ENCODE peak calls at places on chromosomes 2 and 18, in six cellular contexts. N is stomach, X is heart left ventricle, I is sigmoid colon, D is K562, J is right lobe of liver. S is an unnamed sample.

GRCh38 chr2:151350579-151351195 is 6.7 kb upstream of the TNFAIP6 start:
- DNase-seq in I (no peak), J (no peak), X (no peak), D (no peak), N (no peak), S (no peak)

GRCh38 chr2:73177645-73178255 is 24.6 kb upstream of the NOTO start:
- DNase-seq in J (no peak), N (no peak), X (no peak), I (peak), D (no peak), S (no peak)

GRCh38 chr2:173831312-173832229 is 133.6 kb downstream of the SP3 start:
- DNase-seq in D (no peak), J (no peak), I (peak), N (no peak), X (peak), S (peak)

GRCh38 chr18:77486985-77487384 is 237.3 kb downstream of the GALR1 start:
- DNase-seq in X (no peak), D (no peak), N (no peak), I (no peak), J (no peak), S (no peak)

GRCh38 chr2:218645126-218645525 is 14.3 kb downstream of the ZNF142 start:
- DNase-seq in X (no peak), D (no peak), N (no peak), I (no peak), J (no peak), S (no peak)

GRCh38 chr2:238412067-238412767 is 14.5 kb upstream of the ASB1 start:
- DNase-seq in N (no peak), D (no peak), J (no peak), I (no peak), X (no peak), S (no peak)

GRCh38 chr2:67917332-67918054 is 145.3 kb downstream of the C1D start:
- DNase-seq in X (no peak), J (no peak), I (no peak), N (no peak), D (no peak), S (no peak)

GRCh38 chr2:11102956-11103860 is 52.1 kb upstream of the SLC66A3 start:
- DNase-seq in I (no peak), J (no peak), X (no peak), N (no peak), D (no peak), S (no peak)

GRCh38 chr2:10080536-10081304 is 509 bp upstream of the CYS1 start:
- DNase-seq in I (peak), N (no peak), X (no peak), D (no peak), J (no peak), S (no peak)

GRCh38 chr2:241686322-241686648 is 330 bp downstream of the DTYMK start:
- DNase-seq in X (no peak), I (no peak), N (no peak), D (peak), J (no peak), S (no peak)

GRCh38 chr2:33276868-33277503 is 199.5 kb upstream of the RASGRP3 start:
- DNase-seq in N (no peak), D (no peak), I (no peak), J (no peak), X (no peak), S (no peak)

GRCh38 chr2:27636766-27637165 is 7.9 kb downstream of the GPN1 start:
- DNase-seq in I (no peak), N (no peak), X (no peak), J (no peak), D (no peak), S (no peak)

GRCh38 chr2:64606495-64607363 is 47.0 kb downstream of the SERTAD2 start:
- DNase-seq in D (peak), J (peak), X (peak), I (peak), N (peak), S (peak)

DNA sequence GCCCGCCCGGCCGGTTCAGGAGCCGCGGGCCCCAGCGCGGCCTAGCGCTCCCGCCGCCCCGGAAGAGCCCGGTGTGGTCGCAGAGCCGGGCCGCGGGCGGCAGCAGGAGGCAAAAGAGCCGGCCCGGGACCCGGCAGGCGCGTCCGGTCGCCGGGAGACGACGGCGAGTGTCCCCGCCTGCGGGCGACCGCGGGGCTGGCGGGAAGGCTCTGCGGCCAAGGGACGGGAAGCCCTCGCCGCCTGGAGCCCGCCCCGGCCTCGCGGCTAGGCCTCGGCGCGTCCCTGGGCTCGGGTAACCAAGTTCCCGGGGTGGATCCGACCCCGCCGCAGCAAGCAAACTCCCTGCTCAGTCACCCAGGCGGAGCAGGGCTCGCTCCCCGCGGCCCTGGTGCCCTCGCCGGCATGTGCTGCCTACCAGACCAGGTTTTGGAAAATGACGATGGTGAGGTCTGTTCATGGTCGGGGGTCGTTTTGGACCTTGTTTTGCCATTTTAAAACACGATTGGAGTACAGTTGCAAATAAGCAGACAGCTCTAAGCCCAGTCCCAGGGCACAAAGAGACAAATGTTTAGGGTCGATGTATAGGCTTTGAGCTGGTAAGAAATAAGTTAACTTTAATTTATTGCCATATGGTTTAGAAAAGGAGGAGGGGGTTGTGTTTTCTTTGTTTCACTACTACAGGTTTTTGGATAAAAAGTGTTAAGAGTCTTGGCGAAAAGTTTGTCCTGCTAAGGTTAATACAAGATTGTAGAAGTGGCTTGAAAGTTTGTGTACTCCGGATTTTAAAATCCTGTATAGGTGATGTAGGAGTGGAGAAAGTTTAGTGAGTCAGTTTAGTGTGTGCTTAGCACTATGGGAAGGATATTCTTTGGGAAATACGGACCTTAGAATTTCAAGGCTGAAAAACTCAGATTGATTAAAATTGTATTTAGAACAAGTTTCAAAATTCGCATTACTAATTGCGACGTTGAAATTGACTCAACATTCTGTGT is 1.1 kb downstream of the KCMF1 start:
- DNase-seq in N (peak), J (peak), I (peak), X (peak), D (peak), S (peak)
- TF ChIP-seq POLR2A in N (no peak), J (peak), I (no peak), X (no peak), D (no peak), S (no peak)

DNA sequence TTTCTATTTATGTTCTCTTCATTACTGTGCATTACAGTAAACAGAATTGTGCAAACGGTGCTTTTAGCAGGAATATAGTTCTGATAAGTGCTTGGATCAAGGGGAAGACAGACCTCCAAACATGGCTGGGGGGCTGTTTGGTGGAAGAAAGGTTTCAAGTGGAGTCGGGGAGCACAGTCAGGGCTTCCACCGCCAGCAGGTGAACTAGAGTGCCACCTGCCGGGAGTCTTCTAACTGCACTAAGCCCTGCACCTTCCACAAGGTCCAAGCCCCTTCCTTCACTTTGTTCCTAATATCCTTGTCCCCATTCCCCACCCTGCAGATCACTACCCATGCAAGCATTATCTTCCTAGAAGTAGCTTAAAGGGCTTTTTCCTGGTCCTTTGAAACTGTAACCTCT is 11.1 kb downstream of the ONECUT2 start:
- DNase-seq in N (no peak), D (peak), J (no peak), X (no peak), I (no peak), S (no peak)
- TF ChIP-seq CTCF in N (peak), D (peak), J (peak), X (peak), I (no peak), S (no peak)

GRCh38 chr2:120546865-120547390 is 188.7 kb upstream of the GLI2 start:
- DNase-seq in N (no peak), J (no peak), X (no peak), D (no peak), I (no peak), S (no peak)
- H3K4me3 ChIP-seq in N (no peak), J (no peak), X (no peak), D (no peak), I (no peak), S (no peak)

GRCh38 chr2:216681683-216682082 is 13.7 kb downstream of the IGFBP5 start:
- DNase-seq in N (no peak), X (no peak), D (peak), J (no peak), I (no peak), S (no peak)

GRCh38 chr2:216680951-216681629 is 14.3 kb downstream of the IGFBP5 start:
- DNase-seq in X (no peak), N (no peak), J (no peak), I (peak), D (no peak), S (no peak)

GRCh38 chr2:216678813-216679657 is 16.3 kb downstream of the IGFBP5 start:
- DNase-seq in X (peak), I (peak), J (no peak), N (no peak), D (no peak), S (no peak)

GRCh38 chr2:216678098-216678465 is 17.3 kb downstream of the IGFBP5 start:
- DNase-seq in X (peak), I (peak), N (no peak), J (no peak), D (no peak), S (no peak)

DNA sequence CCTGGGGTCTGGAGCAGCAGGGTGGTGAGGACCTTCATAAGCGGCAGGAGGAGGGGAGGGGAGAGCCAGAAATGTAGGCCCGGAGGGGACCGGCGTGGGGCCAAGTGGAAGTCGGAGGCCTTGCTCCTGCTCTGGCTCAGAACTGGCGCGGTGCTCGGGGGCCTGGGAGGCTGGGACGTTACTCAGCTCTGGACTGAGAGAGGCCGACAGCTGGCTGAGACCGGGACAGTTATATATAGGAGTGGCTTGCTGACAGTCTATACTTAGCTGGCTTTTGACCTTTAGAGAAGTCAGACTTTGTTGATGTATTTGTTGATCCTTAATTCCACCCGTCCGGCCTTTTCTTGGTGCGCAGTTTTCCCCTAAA is 15.7 kb downstream of the IGFBP5 start:
- DNase-seq in N (no peak), X (peak), D (no peak), J (no peak), I (peak), S (no peak)
- TF ChIP-seq POLR2A in N (no peak), X (no peak), D (no peak), J (no peak), I (no peak), S (no peak)

DNA sequence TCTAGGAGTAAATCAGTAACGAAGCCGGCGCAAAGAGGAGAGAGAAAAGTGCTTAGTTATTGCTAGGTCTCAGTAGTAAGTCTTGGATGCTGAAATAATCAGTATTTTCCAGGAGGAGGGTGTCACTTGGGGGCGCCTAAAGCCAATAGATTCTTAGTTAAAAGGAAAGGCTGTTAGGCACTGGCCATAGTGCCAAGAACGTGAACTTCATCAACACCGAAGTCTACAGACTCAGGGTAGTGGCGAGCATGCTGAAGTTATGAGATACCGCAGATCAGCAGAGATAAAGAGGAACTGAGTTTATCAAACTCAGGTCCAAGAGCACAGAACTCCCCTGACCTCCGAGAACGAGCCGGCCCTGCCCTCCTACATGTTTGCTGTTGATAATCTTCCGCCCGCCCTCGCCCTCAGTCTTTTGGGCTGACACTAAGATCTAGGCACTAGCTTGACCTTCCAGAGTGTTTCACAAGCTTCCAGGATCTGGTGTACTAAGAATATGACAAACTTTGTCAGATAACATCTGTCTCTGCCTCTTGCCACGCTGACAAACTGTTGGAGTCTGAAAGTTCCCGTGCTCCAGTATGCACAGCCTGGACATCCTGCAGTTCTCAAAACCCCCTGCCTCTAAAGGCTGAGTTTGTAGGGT is 49.2 kb downstream of the CYB5A start:
- DNase-seq in J (peak), X (peak), D (peak), I (no peak), N (no peak), S (no peak)
- TF ChIP-seq CTCF in J (peak), X (no peak), D (no peak), I (no peak), N (no peak), S (no peak)

S was measured in lower leg skin.